ENCODE peak calls at places on chromosome 6, in seven cellular contexts. I is mesendoderm, S is IMR-90, R is H1, C is neuronal stem cell, Y is trophoblast cell, X is mesenchymal stem cell. N is an unnamed sample.

GRCh38 chr6:75210885-75211739 is 5.3 kb upstream of the COL12A1 start:
- DNase-seq in C (peak), R (no peak), Y (peak), I (peak), S (peak), X (peak), N (no peak)

GRCh38 chr6:20652276-20652675 is 118.0 kb downstream of the CDKAL1 start:
- DNase-seq in X (no peak), C (no peak), Y (no peak), R (no peak), S (no peak), I (no peak), N (no peak)

GRCh38 chr6:41037107-41037900 is 1.7 kb downstream of the UNC5CL start:
- DNase-seq in Y (no peak), I (no peak), S (no peak), X (no peak), R (no peak), C (no peak), N (no peak)

GRCh38 chr6:155314773-155315515 is 660 bp upstream of the TFB1M start:
- DNase-seq in I (no peak), S (peak), X (peak), Y (no peak), C (no peak), R (no peak), N (no peak)

GRCh38 chr6:7052441-7052936 is 55.3 kb upstream of the RREB1 start:
- DNase-seq in C (peak), I (peak), R (no peak), X (peak), S (peak), Y (no peak), N (peak)

GRCh38 chr6:73145690-73146089 is 79.6 kb downstream of the KHDC1L start:
- DNase-seq in I (no peak), R (no peak), X (no peak), S (no peak), Y (no peak), C (no peak), N (no peak)

GRCh38 chr6:47437592-47437991 is 40.0 kb upstream of the CD2AP start:
- DNase-seq in I (no peak), C (no peak), Y (no peak), R (no peak), S (no peak), X (no peak), N (no peak)

GRCh38 chr6:166768761-166769160 is 141.7 kb upstream of the RPS6KA2 start:
- DNase-seq in Y (no peak), C (no peak), S (no peak), X (no peak), R (no peak), I (no peak), N (no peak)

GRCh38 chr6:34305982-34306702 is 57.3 kb upstream of the SMIM29 start:
- DNase-seq in X (peak), R (no peak), Y (no peak), C (no peak), S (peak), I (no peak), N (no peak)

GRCh38 chr6:44920952-44921491 is 407.1 kb upstream of the RUNX2 start:
- DNase-seq in S (no peak), Y (no peak), R (no peak), X (no peak), I (no peak), C (no peak), N (no peak)

GRCh38 chr6:26249709-26249958 is 115.4 kb upstream of the BTN3A2 start:
- DNase-seq in Y (no peak), I (no peak), X (no peak), S (no peak), R (no peak), C (no peak), N (no peak)

GRCh38 chr6:10276888-10277287 is 138.0 kb downstream of the TFAP2A start:
- DNase-seq in I (no peak), R (no peak), C (no peak), X (no peak), Y (no peak), S (no peak), N (no peak)
- H3K23ac ChIP-seq in I (no peak), R (no peak), C (no peak), X (no peak), Y (no peak), S (no peak), N (no peak)

DNA sequence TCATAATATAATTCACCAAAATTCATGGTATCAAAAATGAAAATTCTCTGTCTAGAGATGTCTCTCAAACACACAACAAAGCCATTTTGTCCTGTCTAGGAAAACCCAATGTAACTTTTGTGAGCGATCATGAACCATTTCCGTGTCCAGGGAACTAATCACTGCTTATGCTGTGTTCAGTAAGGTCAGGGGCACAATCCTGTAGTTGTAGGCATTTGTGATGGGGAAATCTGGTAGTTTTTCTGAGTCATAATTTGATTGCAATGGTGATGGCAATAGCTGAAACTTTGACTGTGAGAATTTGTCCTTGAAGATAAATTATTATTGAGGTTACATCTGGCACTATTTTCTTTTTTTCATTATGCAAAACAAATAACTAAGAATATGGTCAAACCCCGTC is 21.0 kb upstream of the GCLC start:
- DNase-seq in S (peak), R (no peak), Y (peak), C (no peak), X (peak), I (no peak), N (no peak)
- H3K23ac ChIP-seq in S (no peak), R (no peak), Y (no peak), C (no peak), X (no peak), I (no peak), N (no peak)

GRCh38 chr6:79034865-79035264 is 43.2 kb downstream of the PHIP start:
- DNase-seq in Y (no peak), X (no peak), R (no peak), S (peak), C (no peak), I (no peak), N (no peak)
- H3K23ac ChIP-seq in Y (no peak), X (no peak), R (no peak), S (no peak), C (no peak), I (no peak), N (no peak)

GRCh38 chr6:14068133-14068532 is 49.4 kb upstream of the CD83 start:
- DNase-seq in X (peak), S (peak), Y (peak), I (no peak), C (no peak), R (no peak), N (no peak)

GRCh38 chr6:14066782-14067406 is 50.7 kb upstream of the CD83 start:
- DNase-seq in Y (peak), S (peak), C (peak), R (no peak), I (peak), X (peak), N (no peak)

GRCh38 chr6:14068623-14069022 is 48.9 kb upstream of the CD83 start:
- DNase-seq in X (no peak), Y (no peak), I (no peak), S (no peak), R (no peak), C (no peak), N (no peak)

GRCh38 chr6:14062345-14063029 is 55.1 kb upstream of the CD83 start:
- DNase-seq in Y (no peak), X (no peak), C (no peak), S (no peak), I (no peak), R (no peak), N (no peak)

GRCh38 chr6:14065350-14065749 is 52.2 kb upstream of the CD83 start:
- DNase-seq in S (no peak), Y (no peak), I (no peak), X (no peak), R (no peak), C (no peak), N (no peak)
- H3K23ac ChIP-seq in S (no peak), Y (no peak), I (no peak), X (no peak), R (no peak), C (no peak), N (no peak)

DNA sequence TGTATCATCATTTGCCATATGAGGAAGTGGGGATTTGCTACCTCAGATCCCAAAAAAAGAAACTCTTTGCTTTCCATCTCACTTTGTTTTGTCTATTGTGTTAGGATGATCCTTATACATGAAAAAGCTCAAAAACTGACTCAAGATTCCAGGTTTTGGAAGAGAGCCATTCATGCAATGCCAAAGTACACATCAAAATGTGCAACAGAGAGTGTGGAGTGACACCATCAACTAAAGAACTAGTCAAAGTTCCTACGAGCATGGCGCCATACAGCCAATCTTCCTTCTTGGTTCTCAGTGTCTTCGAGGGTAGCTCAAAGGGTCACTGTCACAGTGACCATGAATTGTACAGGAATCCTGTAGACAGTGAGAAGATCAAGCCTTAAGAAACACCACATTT is 255.8 kb upstream of the SASH1 start:
- DNase-seq in Y (no peak), X (no peak), C (no peak), S (no peak), I (no peak), R (no peak), N (no peak)
- H3K23ac ChIP-seq in Y (no peak), X (no peak), C (no peak), S (no peak), I (no peak), R (no peak), N (no peak)

DNA sequence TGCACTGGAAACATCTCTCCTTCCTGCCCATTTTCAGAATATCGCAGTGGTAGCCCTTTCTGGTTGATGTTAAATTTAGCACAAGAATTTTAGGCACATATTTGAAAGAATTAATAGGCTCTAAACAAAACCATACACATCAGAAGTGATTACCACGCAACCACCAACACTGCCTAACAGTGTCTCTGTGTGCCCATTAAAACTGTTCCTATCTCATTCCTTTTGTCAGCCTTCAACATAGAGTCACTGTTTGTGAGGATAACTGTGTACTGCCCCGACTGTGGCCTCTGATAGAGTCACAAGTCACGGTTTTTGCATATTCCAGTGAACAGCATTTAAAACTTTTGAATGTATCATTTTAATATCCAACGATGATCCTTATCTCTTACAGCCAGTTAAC is 116.8 kb upstream of the TNFAIP3 start:
- DNase-seq in C (no peak), R (no peak), S (no peak), Y (no peak), X (no peak), I (no peak), N (no peak)
- H3K23ac ChIP-seq in C (no peak), R (no peak), S (no peak), Y (no peak), X (no peak), I (no peak), N (no peak)

DNA sequence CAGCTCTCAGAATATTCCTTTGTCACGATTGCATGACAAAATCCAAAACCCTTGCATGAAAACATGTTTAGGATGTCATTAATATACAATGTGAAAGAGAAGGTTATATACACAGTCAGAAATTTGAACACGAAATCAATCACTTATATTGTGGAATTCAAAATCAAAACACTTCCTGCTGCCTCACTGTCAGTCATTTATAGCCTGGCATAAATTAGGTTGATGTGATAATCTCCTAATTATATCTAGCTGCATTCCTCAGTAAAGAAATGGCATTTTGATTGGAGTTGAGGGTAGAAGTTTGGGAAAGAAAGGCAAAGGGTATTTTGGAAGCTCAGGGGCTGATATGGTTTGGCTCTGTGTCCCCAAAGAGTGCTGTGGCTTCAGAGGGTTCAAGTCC is 24.1 kb upstream of the BEND6 start:
- DNase-seq in R (no peak), I (no peak), Y (no peak), X (no peak), C (no peak), S (no peak), N (no peak)
- H3K23ac ChIP-seq in R (no peak), I (no peak), Y (no peak), X (no peak), C (no peak), S (no peak), N (no peak)

DNA sequence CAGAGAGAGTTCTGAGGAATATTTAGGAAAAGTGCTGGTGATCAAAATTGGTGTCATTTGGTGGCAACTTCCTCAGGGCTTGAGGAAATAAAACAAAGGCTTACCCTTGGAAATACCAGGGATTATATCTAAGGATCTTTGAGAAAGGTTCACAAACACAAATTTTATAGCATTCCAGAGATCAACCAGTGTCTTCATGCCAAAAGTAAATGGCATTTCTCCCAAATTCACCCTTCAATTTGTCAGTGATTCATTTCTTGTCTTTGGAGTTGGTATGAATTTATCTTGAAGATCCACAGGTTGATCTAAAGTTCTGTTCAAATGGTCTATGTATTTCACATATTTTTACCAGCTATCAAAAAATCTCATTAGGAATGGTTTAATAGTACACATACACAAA is 181.5 kb downstream of the FUT9 start:
- DNase-seq in I (no peak), C (no peak), X (no peak), S (no peak), Y (peak), R (no peak), N (no peak)
- H3K23ac ChIP-seq in I (no peak), C (no peak), X (no peak), S (no peak), Y (no peak), R (no peak), N (no peak)

N was measured in H9.